ENCODE peak calls at places on chromosomes 6 and 20, in six cellular contexts. One of them, this sample, is unnamed. For H3K4me1, the result is how much of the 10 kb centered on the place peaks cover.

GRCh38 chr6:13026100-13026499 is 302.2 kb downstream of the TBC1D7 start:
- DNase-seq in CD8-positive, alpha-beta memory T cell: no peak
- DNase-seq in esophagus squamous epithelium: no peak
- DNase-seq in IMR-90: no peak
- DNase-seq in cardiac muscle cell: no peak
- DNase-seq in MM.1S: no peak
- DNase-seq in this sample: no peak

GRCh38 chr20:62522748-62523396 is 47.1 kb upstream of the GATA5 start:
- DNase-seq in cardiac muscle cell: no peak
- DNase-seq in CD8-positive, alpha-beta memory T cell: no peak
- DNase-seq in MM.1S: no peak
- DNase-seq in IMR-90: no peak
- DNase-seq in esophagus squamous epithelium: no peak
- DNase-seq in this sample: no peak

GRCh38 chr6:108760158-108761050 is 87.8 kb upstream of the ARMC2 start:
- DNase-seq in MM.1S: no peak
- DNase-seq in IMR-90: peak
- DNase-seq in CD8-positive, alpha-beta memory T cell: no peak
- DNase-seq in cardiac muscle cell: peak
- DNase-seq in esophagus squamous epithelium: no peak
- DNase-seq in this sample: peak

GRCh38 chr20:63461364-63461763 is 11.1 kb downstream of the KCNQ2 start:
- DNase-seq in esophagus squamous epithelium: no peak
- DNase-seq in CD8-positive, alpha-beta memory T cell: no peak
- DNase-seq in cardiac muscle cell: no peak
- DNase-seq in MM.1S: no peak
- DNase-seq in IMR-90: no peak
- DNase-seq in this sample: no peak

GRCh38 chr6:107635058-107635515 is 145.2 kb downstream of the SOBP start:
- DNase-seq in MM.1S: no peak
- DNase-seq in esophagus squamous epithelium: no peak
- DNase-seq in cardiac muscle cell: no peak
- DNase-seq in CD8-positive, alpha-beta memory T cell: no peak
- DNase-seq in IMR-90: no peak
- DNase-seq in this sample: no peak

GRCh38 chr6:117568831-117569434 is 33.4 kb downstream of the GOPC start:
- DNase-seq in cardiac muscle cell: no peak
- DNase-seq in CD8-positive, alpha-beta memory T cell: no peak
- DNase-seq in MM.1S: no peak
- DNase-seq in esophagus squamous epithelium: no peak
- DNase-seq in IMR-90: no peak
- DNase-seq in this sample: no peak

GRCh38 chr6:151493495-151494234 is at the start of gene CCDC170:
- DNase-seq in IMR-90: no peak
- DNase-seq in CD8-positive, alpha-beta memory T cell: no peak
- DNase-seq in cardiac muscle cell: peak
- DNase-seq in esophagus squamous epithelium: no peak
- DNase-seq in MM.1S: peak
- DNase-seq in this sample: peak

GRCh38 chr6:37033255-37033654 is 27.8 kb downstream of the FGD2 start:
- DNase-seq in cardiac muscle cell: no peak
- DNase-seq in esophagus squamous epithelium: no peak
- DNase-seq in IMR-90: peak
- DNase-seq in CD8-positive, alpha-beta memory T cell: no peak
- DNase-seq in MM.1S: no peak
- DNase-seq in this sample: no peak

GRCh38 chr6:4299476-4299875 is 164.1 kb upstream of the ECI2 start:
- DNase-seq in IMR-90: no peak
- DNase-seq in cardiac muscle cell: no peak
- DNase-seq in esophagus squamous epithelium: no peak
- DNase-seq in CD8-positive, alpha-beta memory T cell: no peak
- DNase-seq in MM.1S: no peak
- DNase-seq in this sample: peak

GRCh38 chr6:111830003-111830402 is 43.2 kb downstream of the FYN start:
- DNase-seq in CD8-positive, alpha-beta memory T cell: no peak
- DNase-seq in MM.1S: no peak
- DNase-seq in IMR-90: no peak
- DNase-seq in esophagus squamous epithelium: no peak
- DNase-seq in cardiac muscle cell: no peak
- DNase-seq in this sample: no peak

GRCh38 chr20:57482148-57482547 is 42.8 kb downstream of the CTCFL start:
- DNase-seq in cardiac muscle cell: no peak
- DNase-seq in esophagus squamous epithelium: no peak
- DNase-seq in CD8-positive, alpha-beta memory T cell: no peak
- DNase-seq in IMR-90: no peak
- DNase-seq in MM.1S: peak
- DNase-seq in this sample: no peak

GRCh38 chr6:16735014-16735413 is 26.2 kb downstream of the ATXN1 start:
- DNase-seq in MM.1S: no peak
- DNase-seq in cardiac muscle cell: no peak
- DNase-seq in esophagus squamous epithelium: no peak
- DNase-seq in IMR-90: no peak
- DNase-seq in CD8-positive, alpha-beta memory T cell: no peak
- DNase-seq in this sample: no peak
- H3K4me1 ChIP-seq in MM.1S: under half
- H3K4me1 ChIP-seq in cardiac muscle cell: under half
- H3K4me1 ChIP-seq in esophagus squamous epithelium: under half
- H3K4me1 ChIP-seq in IMR-90: under half
- H3K4me1 ChIP-seq in CD8-positive, alpha-beta memory T cell: under half
- H3K4me1 ChIP-seq in this sample: under half

GRCh38 chr6:10381830-10382208 is 33.1 kb downstream of the TFAP2A start:
- DNase-seq in esophagus squamous epithelium: no peak
- DNase-seq in CD8-positive, alpha-beta memory T cell: no peak
- DNase-seq in MM.1S: no peak
- DNase-seq in cardiac muscle cell: no peak
- DNase-seq in IMR-90: no peak
- DNase-seq in this sample: no peak
- H3K4me1 ChIP-seq in esophagus squamous epithelium: under half
- H3K4me1 ChIP-seq in CD8-positive, alpha-beta memory T cell: under half
- H3K4me1 ChIP-seq in MM.1S: under half
- H3K4me1 ChIP-seq in cardiac muscle cell: under half
- H3K4me1 ChIP-seq in IMR-90: under half
- H3K4me1 ChIP-seq in this sample: under half

GRCh38 chr6:106094964-106095335 is 8.8 kb downstream of the PRDM1 start:
- DNase-seq in CD8-positive, alpha-beta memory T cell: no peak
- DNase-seq in cardiac muscle cell: no peak
- DNase-seq in IMR-90: no peak
- DNase-seq in MM.1S: peak
- DNase-seq in esophagus squamous epithelium: no peak
- DNase-seq in this sample: no peak
- H3K4me1 ChIP-seq in CD8-positive, alpha-beta memory T cell: half or more
- H3K4me1 ChIP-seq in cardiac muscle cell: under half
- H3K4me1 ChIP-seq in IMR-90: under half
- H3K4me1 ChIP-seq in MM.1S: under half
- H3K4me1 ChIP-seq in esophagus squamous epithelium: under half
- H3K4me1 ChIP-seq in this sample: under half

GRCh38 chr6:33727126-33727525 is 15.6 kb upstream of the UQCC2 start:
- DNase-seq in esophagus squamous epithelium: no peak
- DNase-seq in MM.1S: no peak
- DNase-seq in cardiac muscle cell: no peak
- DNase-seq in CD8-positive, alpha-beta memory T cell: no peak
- DNase-seq in IMR-90: no peak
- DNase-seq in this sample: no peak
- H3K4me1 ChIP-seq in esophagus squamous epithelium: under half
- H3K4me1 ChIP-seq in MM.1S: under half
- H3K4me1 ChIP-seq in cardiac muscle cell: under half
- H3K4me1 ChIP-seq in CD8-positive, alpha-beta memory T cell: under half
- H3K4me1 ChIP-seq in IMR-90: under half
- H3K4me1 ChIP-seq in this sample: under half

GRCh38 chr6:52571099-52571755 is 5.6 kb downstream of the TRAM2 start:
- DNase-seq in IMR-90: no peak
- DNase-seq in esophagus squamous epithelium: no peak
- DNase-seq in CD8-positive, alpha-beta memory T cell: no peak
- DNase-seq in cardiac muscle cell: no peak
- DNase-seq in MM.1S: no peak
- DNase-seq in this sample: no peak
- H3K4me1 ChIP-seq in IMR-90: under half
- H3K4me1 ChIP-seq in esophagus squamous epithelium: under half
- H3K4me1 ChIP-seq in CD8-positive, alpha-beta memory T cell: under half
- H3K4me1 ChIP-seq in cardiac muscle cell: half or more
- H3K4me1 ChIP-seq in MM.1S: half or more
- H3K4me1 ChIP-seq in this sample: under half

This sample was measured in fibroblast of lung.